ENCODE peak calls at places on chromosome 18, in seven cellular contexts. One of them, this sample, is unnamed.

GRCh38 chr18:26383454-26384270 is 157.4 kb downstream of the TAF4B start:
- DNase-seq in NCI-H1417 treated with DMSO at 0.1 percent for 48 hours: no peak
- DNase-seq in A549: peak; percentile 63
- DNase-seq in naive thymus-derived CD4-positive, alpha-beta T cell: peak; percentile 14
- DNase-seq in HFFc6: peak; percentile 54
- DNase-seq in ovary: no peak
- DNase-seq in stimulated activated CD4-positive, alpha-beta T cell treated with anti-CD3 and anti-CD28 coated beads, Interleukin-4, amount 100 ng/mL, for 4 hours: no peak
- DNase-seq in this sample: peak; percentile 45

GRCh38 chr18:42436366-42436765 is 481.3 kb downstream of the PIK3C3 start:
- DNase-seq in naive thymus-derived CD4-positive, alpha-beta T cell: no peak
- DNase-seq in HFFc6: no peak
- DNase-seq in ovary: no peak
- DNase-seq in stimulated activated CD4-positive, alpha-beta T cell treated with anti-CD3 and anti-CD28 coated beads, Interleukin-4, amount 100 ng/mL, for 4 hours: no peak
- DNase-seq in NCI-H1417 treated with DMSO at 0.1 percent for 48 hours: no peak
- DNase-seq in A549: no peak
- DNase-seq in this sample: no peak

GRCh38 chr18:31645411-31645810 is 39.0 kb downstream of the B4GALT6 start:
- DNase-seq in ovary: no peak
- DNase-seq in HFFc6: no peak
- DNase-seq in naive thymus-derived CD4-positive, alpha-beta T cell: no peak
- DNase-seq in NCI-H1417 treated with DMSO at 0.1 percent for 48 hours: no peak
- DNase-seq in stimulated activated CD4-positive, alpha-beta T cell treated with anti-CD3 and anti-CD28 coated beads, Interleukin-4, amount 100 ng/mL, for 4 hours: no peak
- DNase-seq in A549: no peak
- DNase-seq in this sample: no peak

GRCh38 chr18:61637319-61637718 is 255.5 kb downstream of the RNF152 start:
- DNase-seq in A549: no peak
- DNase-seq in naive thymus-derived CD4-positive, alpha-beta T cell: no peak
- DNase-seq in NCI-H1417 treated with DMSO at 0.1 percent for 48 hours: no peak
- DNase-seq in ovary: no peak
- DNase-seq in stimulated activated CD4-positive, alpha-beta T cell treated with anti-CD3 and anti-CD28 coated beads, Interleukin-4, amount 100 ng/mL, for 4 hours: no peak
- DNase-seq in HFFc6: no peak
- DNase-seq in this sample: no peak

GRCh38 chr18:78650926-78651325 is 328.7 kb upstream of the SALL3 start:
- DNase-seq in A549: no peak
- DNase-seq in stimulated activated CD4-positive, alpha-beta T cell treated with anti-CD3 and anti-CD28 coated beads, Interleukin-4, amount 100 ng/mL, for 4 hours: no peak
- DNase-seq in HFFc6: no peak
- DNase-seq in ovary: no peak
- DNase-seq in NCI-H1417 treated with DMSO at 0.1 percent for 48 hours: no peak
- DNase-seq in naive thymus-derived CD4-positive, alpha-beta T cell: no peak
- DNase-seq in this sample: no peak

GRCh38 chr18:12301263-12302005 is 6.6 kb upstream of the TUBB6 start:
- DNase-seq in HFFc6: no peak
- DNase-seq in stimulated activated CD4-positive, alpha-beta T cell treated with anti-CD3 and anti-CD28 coated beads, Interleukin-4, amount 100 ng/mL, for 4 hours: no peak
- DNase-seq in naive thymus-derived CD4-positive, alpha-beta T cell: no peak
- DNase-seq in A549: no peak
- DNase-seq in ovary: no peak
- DNase-seq in NCI-H1417 treated with DMSO at 0.1 percent for 48 hours: no peak
- DNase-seq in this sample: no peak

GRCh38 chr18:44731160-44731865 is 50.6 kb downstream of the SETBP1 start:
- DNase-seq in naive thymus-derived CD4-positive, alpha-beta T cell: no peak
- DNase-seq in ovary: no peak
- DNase-seq in A549: no peak
- DNase-seq in NCI-H1417 treated with DMSO at 0.1 percent for 48 hours: no peak
- DNase-seq in stimulated activated CD4-positive, alpha-beta T cell treated with anti-CD3 and anti-CD28 coated beads, Interleukin-4, amount 100 ng/mL, for 4 hours: no peak
- DNase-seq in HFFc6: no peak
- DNase-seq in this sample: no peak

GRCh38 chr18:10027031-10027430 is 113.2 kb downstream of the VAPA start:
- DNase-seq in naive thymus-derived CD4-positive, alpha-beta T cell: no peak
- DNase-seq in stimulated activated CD4-positive, alpha-beta T cell treated with anti-CD3 and anti-CD28 coated beads, Interleukin-4, amount 100 ng/mL, for 4 hours: no peak
- DNase-seq in NCI-H1417 treated with DMSO at 0.1 percent for 48 hours: no peak
- DNase-seq in A549: no peak
- DNase-seq in HFFc6: no peak
- DNase-seq in ovary: no peak
- DNase-seq in this sample: no peak

GRCh38 chr18:10579079-10579867 is 53.4 kb downstream of the NAPG start:
- DNase-seq in HFFc6: peak; percentile 52
- DNase-seq in naive thymus-derived CD4-positive, alpha-beta T cell: no peak
- DNase-seq in A549: peak; percentile 7
- DNase-seq in stimulated activated CD4-positive, alpha-beta T cell treated with anti-CD3 and anti-CD28 coated beads, Interleukin-4, amount 100 ng/mL, for 4 hours: no peak
- DNase-seq in ovary: no peak
- DNase-seq in NCI-H1417 treated with DMSO at 0.1 percent for 48 hours: no peak
- DNase-seq in this sample: peak; percentile 45

GRCh38 chr18:79438089-79438488 is 42.4 kb downstream of the NFATC1 start:
- DNase-seq in ovary: no peak
- DNase-seq in NCI-H1417 treated with DMSO at 0.1 percent for 48 hours: no peak
- DNase-seq in A549: no peak
- DNase-seq in stimulated activated CD4-positive, alpha-beta T cell treated with anti-CD3 and anti-CD28 coated beads, Interleukin-4, amount 100 ng/mL, for 4 hours: no peak
- DNase-seq in HFFc6: no peak
- DNase-seq in naive thymus-derived CD4-positive, alpha-beta T cell: no peak
- DNase-seq in this sample: no peak

GRCh38 chr18:67265464-67266245 is 250.9 kb downstream of the DSEL start:
- DNase-seq in stimulated activated CD4-positive, alpha-beta T cell treated with anti-CD3 and anti-CD28 coated beads, Interleukin-4, amount 100 ng/mL, for 4 hours: no peak
- DNase-seq in ovary: no peak
- DNase-seq in NCI-H1417 treated with DMSO at 0.1 percent for 48 hours: no peak
- DNase-seq in HFFc6: peak; percentile 78
- DNase-seq in A549: no peak
- DNase-seq in naive thymus-derived CD4-positive, alpha-beta T cell: peak; percentile 16
- DNase-seq in this sample: peak; percentile 93

GRCh38 chr18:75210274-75211001 is at the start of gene TSHZ1:
- DNase-seq in NCI-H1417 treated with DMSO at 0.1 percent for 48 hours: peak; percentile 72
- DNase-seq in stimulated activated CD4-positive, alpha-beta T cell treated with anti-CD3 and anti-CD28 coated beads, Interleukin-4, amount 100 ng/mL, for 4 hours: no peak
- DNase-seq in HFFc6: peak; percentile 94
- DNase-seq in naive thymus-derived CD4-positive, alpha-beta T cell: peak; percentile 81
- DNase-seq in A549: peak; percentile 76
- DNase-seq in ovary: peak; percentile 66
- DNase-seq in this sample: peak; percentile 83

GRCh38 chr18:57561728-57562423 is 24.6 kb downstream of the FECH start:
- DNase-seq in naive thymus-derived CD4-positive, alpha-beta T cell: peak; percentile 40
- DNase-seq in NCI-H1417 treated with DMSO at 0.1 percent for 48 hours: no peak
- DNase-seq in stimulated activated CD4-positive, alpha-beta T cell treated with anti-CD3 and anti-CD28 coated beads, Interleukin-4, amount 100 ng/mL, for 4 hours: no peak
- DNase-seq in A549: peak; percentile 32
- DNase-seq in HFFc6: peak; percentile 46
- DNase-seq in ovary: no peak
- DNase-seq in this sample: peak; percentile 20

GRCh38 chr18:74825460-74825859 is 227.8 kb downstream of the ZNF407 start:
- DNase-seq in HFFc6: no peak
- DNase-seq in naive thymus-derived CD4-positive, alpha-beta T cell: no peak
- DNase-seq in ovary: no peak
- DNase-seq in stimulated activated CD4-positive, alpha-beta T cell treated with anti-CD3 and anti-CD28 coated beads, Interleukin-4, amount 100 ng/mL, for 4 hours: no peak
- DNase-seq in A549: no peak
- DNase-seq in NCI-H1417 treated with DMSO at 0.1 percent for 48 hours: no peak
- DNase-seq in this sample: no peak

GRCh38 chr18:21684731-21685130 is 19.8 kb downstream of the ABHD3 start:
- DNase-seq in stimulated activated CD4-positive, alpha-beta T cell treated with anti-CD3 and anti-CD28 coated beads, Interleukin-4, amount 100 ng/mL, for 4 hours: no peak
- DNase-seq in A549: no peak
- DNase-seq in naive thymus-derived CD4-positive, alpha-beta T cell: no peak
- DNase-seq in HFFc6: no peak
- DNase-seq in NCI-H1417 treated with DMSO at 0.1 percent for 48 hours: no peak
- DNase-seq in ovary: no peak
- DNase-seq in this sample: no peak

GRCh38 chr18:53698907-53699306 is 525.6 kb downstream of the MBD2 start:
- DNase-seq in stimulated activated CD4-positive, alpha-beta T cell treated with anti-CD3 and anti-CD28 coated beads, Interleukin-4, amount 100 ng/mL, for 4 hours: no peak
- DNase-seq in A549: peak; percentile 11
- DNase-seq in naive thymus-derived CD4-positive, alpha-beta T cell: no peak
- DNase-seq in HFFc6: no peak
- DNase-seq in ovary: no peak
- DNase-seq in NCI-H1417 treated with DMSO at 0.1 percent for 48 hours: no peak
- DNase-seq in this sample: peak; percentile 5

GRCh38 chr18:11392292-11392691 is 217.1 kb upstream of the SLC35G4 start:
- DNase-seq in HFFc6: no peak
- DNase-seq in stimulated activated CD4-positive, alpha-beta T cell treated with anti-CD3 and anti-CD28 coated beads, Interleukin-4, amount 100 ng/mL, for 4 hours: no peak
- DNase-seq in ovary: no peak
- DNase-seq in NCI-H1417 treated with DMSO at 0.1 percent for 48 hours: no peak
- DNase-seq in naive thymus-derived CD4-positive, alpha-beta T cell: no peak
- DNase-seq in A549: no peak
- DNase-seq in this sample: peak; percentile 25

GRCh38 chr18:68489018-68489792 is 225.7 kb downstream of the TMX3 start:
- DNase-seq in stimulated activated CD4-positive, alpha-beta T cell treated with anti-CD3 and anti-CD28 coated beads, Interleukin-4, amount 100 ng/mL, for 4 hours: no peak
- DNase-seq in HFFc6: no peak
- DNase-seq in naive thymus-derived CD4-positive, alpha-beta T cell: no peak
- DNase-seq in NCI-H1417 treated with DMSO at 0.1 percent for 48 hours: no peak
- DNase-seq in A549: no peak
- DNase-seq in ovary: no peak
- DNase-seq in this sample: no peak

GRCh38 chr18:49028091-49028490 is 77.3 kb upstream of the SMAD7 start:
- DNase-seq in naive thymus-derived CD4-positive, alpha-beta T cell: no peak
- DNase-seq in A549: no peak
- DNase-seq in ovary: no peak
- DNase-seq in stimulated activated CD4-positive, alpha-beta T cell treated with anti-CD3 and anti-CD28 coated beads, Interleukin-4, amount 100 ng/mL, for 4 hours: no peak
- DNase-seq in HFFc6: no peak
- DNase-seq in NCI-H1417 treated with DMSO at 0.1 percent for 48 hours: no peak
- DNase-seq in this sample: no peak

GRCh38 chr18:63152096-63152495 is 167.5 kb downstream of the BCL2 start:
- DNase-seq in stimulated activated CD4-positive, alpha-beta T cell treated with anti-CD3 and anti-CD28 coated beads, Interleukin-4, amount 100 ng/mL, for 4 hours: no peak
- DNase-seq in HFFc6: no peak
- DNase-seq in naive thymus-derived CD4-positive, alpha-beta T cell: no peak
- DNase-seq in NCI-H1417 treated with DMSO at 0.1 percent for 48 hours: no peak
- DNase-seq in ovary: no peak
- DNase-seq in A549: no peak
- DNase-seq in this sample: no peak

GRCh38 chr18:56517761-56518160 is 120.6 kb downstream of the TXNL1 start:
- DNase-seq in NCI-H1417 treated with DMSO at 0.1 percent for 48 hours: no peak
- DNase-seq in naive thymus-derived CD4-positive, alpha-beta T cell: no peak
- DNase-seq in A549: no peak
- DNase-seq in ovary: no peak
- DNase-seq in HFFc6: no peak
- DNase-seq in stimulated activated CD4-positive, alpha-beta T cell treated with anti-CD3 and anti-CD28 coated beads, Interleukin-4, amount 100 ng/mL, for 4 hours: no peak
- DNase-seq in this sample: no peak

GRCh38 chr18:47594621-47595086 is 335.8 kb downstream of the SMAD2 start:
- DNase-seq in naive thymus-derived CD4-positive, alpha-beta T cell: no peak
- DNase-seq in HFFc6: no peak
- DNase-seq in stimulated activated CD4-positive, alpha-beta T cell treated with anti-CD3 and anti-CD28 coated beads, Interleukin-4, amount 100 ng/mL, for 4 hours: no peak
- DNase-seq in ovary: no peak
- DNase-seq in NCI-H1417 treated with DMSO at 0.1 percent for 48 hours: peak; percentile 71
- DNase-seq in A549: no peak
- DNase-seq in this sample: no peak

GRCh38 chr18:9874730-9875129 is 11.0 kb upstream of the TXNDC2 start:
- DNase-seq in NCI-H1417 treated with DMSO at 0.1 percent for 48 hours: no peak
- DNase-seq in stimulated activated CD4-positive, alpha-beta T cell treated with anti-CD3 and anti-CD28 coated beads, Interleukin-4, amount 100 ng/mL, for 4 hours: no peak
- DNase-seq in ovary: no peak
- DNase-seq in HFFc6: no peak
- DNase-seq in naive thymus-derived CD4-positive, alpha-beta T cell: no peak
- DNase-seq in A549: no peak
- DNase-seq in this sample: no peak